ENCODE peak calls at places on chromosomes 3 and 15, in seven cellular contexts. I, J, M, C, V, T and P are unnamed samples.
A peak's percentile ranks its signal among the peaks of the same experiment; 100 is the strongest.

GRCh38 chr3:72451840-72452239 is 396.4 kb downstream of the SHQ1 start:
- DNase-seq in I (no peak), J (no peak), M (no peak), C (no peak), V (no peak), T (no peak), P (no peak)

GRCh38 chr15:83323296-83323711 is 38.8 kb upstream of the BNC1 start:
- DNase-seq in I (peak; percentile 94), J (no peak), M (no peak), C (no peak), V (peak; percentile 91), T (peak; percentile 95), P (peak; percentile 71)

GRCh38 chr15:74964794-74965193 is 8.2 kb upstream of the RPP25 start:
- DNase-seq in I (peak; percentile 21), J (no peak), M (peak; percentile 21), C (no peak), V (peak; percentile 30), T (peak; percentile 67), P (no peak)

GRCh38 chr3:39104961-39105686 is 2.3 kb downstream of the GORASP1 start:
- DNase-seq in I (no peak), J (no peak), M (no peak), C (no peak), V (no peak), T (no peak), P (no peak)

GRCh38 chr3:127565711-127566110 is 24.8 kb downstream of the TPRA1 start:
- DNase-seq in I (no peak), J (no peak), M (no peak), C (no peak), V (no peak), T (no peak), P (no peak)

GRCh38 chr15:25706176-25706970 is 156.8 kb downstream of the ATP10A start:
- DNase-seq in I (no peak), J (no peak), M (no peak), C (no peak), V (no peak), T (no peak), P (no peak)

GRCh38 chr15:86183765-86184491 is 104.3 kb downstream of the AGBL1 start:
- DNase-seq in I (peak; percentile 59), J (no peak), M (no peak), C (no peak), V (no peak), T (no peak), P (no peak)

GRCh38 chr3:197541756-197542539 is 13.8 kb downstream of the BDH1 start:
- DNase-seq in I (peak; percentile 50), J (no peak), M (no peak), C (no peak), V (peak; percentile 63), T (peak; percentile 86), P (peak; percentile 57)

GRCh38 chr3:196662033-196662432 is 22.5 kb downstream of the NRROS start:
- DNase-seq in I (no peak), J (no peak), M (no peak), C (no peak), V (no peak), T (no peak), P (no peak)

GRCh38 chr3:151428386-151428785 is 32.5 kb downstream of the IGSF10 start:
- DNase-seq in I (no peak), J (no peak), M (no peak), C (no peak), V (no peak), T (no peak), P (no peak)